ENCODE peak calls at places on chromosomes 6 and 20, in eight cellular contexts. Q, H, U, S, V, C, Z and E are unnamed samples.

GRCh38 chr6:153942361-153942760 is 96.7 kb upstream of the OPRM1 start:
- DNase-seq in Q (no peak), H (no peak), U (no peak), S (no peak), V (no peak), C (no peak), Z (no peak), E (no peak)

GRCh38 chr20:17531537-17532025 is 402 bp upstream of the BFSP1 start:
- DNase-seq in Q (no peak), H (no peak), U (no peak), S (no peak), V (no peak), C (no peak), Z (no peak), E (no peak)

GRCh38 chr6:145699462-145699861 is 35.9 kb downstream of the EPM2A start:
- DNase-seq in Q (no peak), H (no peak), U (no peak), S (no peak), V (no peak), C (no peak), Z (no peak), E (no peak)

GRCh38 chr6:97626586-97627441 is 343.8 kb upstream of the MMS22L start:
- DNase-seq in Q (no peak), H (no peak), U (no peak), S (no peak), V (no peak), C (peak; percentile 11), Z (no peak), E (no peak)

GRCh38 chr6:36821581-36822335 is 17.5 kb downstream of the CPNE5 start:
- DNase-seq in Q (no peak), H (no peak), U (no peak), S (no peak), V (no peak), C (no peak), Z (no peak), E (no peak)

GRCh38 chr6:16651871-16652270 is 109.4 kb downstream of the ATXN1 start:
- DNase-seq in Q (peak; percentile 19), H (no peak), U (no peak), S (no peak), V (no peak), C (no peak), Z (no peak), E (no peak)

GRCh38 chr20:22462975-22463914 is 121.1 kb downstream of the FOXA2 start:
- DNase-seq in Q (no peak), H (no peak), U (peak; percentile 54), S (no peak), V (no peak), C (peak; percentile 28), Z (no peak), E (no peak)

GRCh38 chr20:49801882-49802281 is 10.7 kb upstream of the SLC9A8 start:
- DNase-seq in Q (no peak), H (no peak), U (no peak), S (no peak), V (no peak), C (no peak), Z (no peak), E (no peak)

GRCh38 chr6:129493396-129493902 is 216.5 kb downstream of the ARHGAP18 start:
- DNase-seq in Q (no peak), H (no peak), U (no peak), S (no peak), V (no peak), C (no peak), Z (no peak), E (no peak)

GRCh38 chr20:34311118-34312023 is 8.2 kb upstream of the AHCY start:
- DNase-seq in Q (no peak), H (peak; percentile 82), U (peak; percentile 98), S (peak; percentile 70), V (no peak), C (peak; percentile 79), Z (no peak), E (peak; percentile 94)

GRCh38 chr20:49308875-49309274 is 31.0 kb upstream of the ZNFX1 start:
- DNase-seq in Q (no peak), H (no peak), U (no peak), S (no peak), V (no peak), C (no peak), Z (no peak), E (no peak)

GRCh38 chr6:107046316-107046715 is 18.3 kb downstream of the MTRES1 start:
- DNase-seq in Q (no peak), H (no peak), U (no peak), S (no peak), V (no peak), C (no peak), Z (no peak), E (no peak)

GRCh38 chr6:154539593-154540269 is 29.2 kb upstream of the CNKSR3 start:
- DNase-seq in Q (no peak), H (no peak), U (no peak), S (no peak), V (no peak), C (no peak), Z (no peak), E (no peak)

GRCh38 chr20:20019123-20019522 is 2.0 kb downstream of the NAA20 start:
- DNase-seq in Q (no peak), H (no peak), U (no peak), S (no peak), V (no peak), C (no peak), Z (no peak), E (no peak)

GRCh38 chr20:42435230-42435629 is 754.5 kb downstream of the PTPRT start:
- DNase-seq in Q (no peak), H (no peak), U (no peak), S (no peak), V (no peak), C (no peak), Z (no peak), E (no peak)

GRCh38 chr6:22512716-22513452 is 56.5 kb upstream of the HDGFL1 start:
- DNase-seq in Q (no peak), H (no peak), U (no peak), S (no peak), V (no peak), C (no peak), Z (no peak), E (no peak)

GRCh38 chr6:7390218-7390878 is 740 bp downstream of the RIOK1 start:
- DNase-seq in Q (no peak), H (no peak), U (no peak), S (no peak), V (peak; percentile 67), C (no peak), Z (no peak), E (no peak)

GRCh38 chr6:37481793-37482192 is 17.9 kb downstream of the CCDC167 start:
- DNase-seq in Q (no peak), H (no peak), U (peak; percentile 28), S (no peak), V (no peak), C (no peak), Z (no peak), E (peak; percentile 37)

GRCh38 chr20:346640-347316 is at the start of gene NRSN2:
- DNase-seq in Q (peak; percentile 47), H (peak; percentile 65), U (no peak), S (peak; percentile 93), V (no peak), C (peak; percentile 79), Z (peak; percentile 69), E (peak; percentile 86)

GRCh38 chr6:81769834-81770233 is 17.4 kb upstream of the TENT5A start:
- DNase-seq in Q (no peak), H (no peak), U (no peak), S (no peak), V (no peak), C (peak; percentile 49), Z (no peak), E (no peak)

GRCh38 chr20:34065260-34065659 is 46.8 kb downstream of the EIF2S2 start:
- DNase-seq in Q (no peak), H (no peak), U (no peak), S (no peak), V (no peak), C (no peak), Z (no peak), E (no peak)

GRCh38 chr20:4138056-4138455 is 122.7 kb upstream of the RNF24 start:
- DNase-seq in Q (no peak), H (no peak), U (no peak), S (no peak), V (no peak), C (no peak), Z (no peak), E (no peak)

DNA sequence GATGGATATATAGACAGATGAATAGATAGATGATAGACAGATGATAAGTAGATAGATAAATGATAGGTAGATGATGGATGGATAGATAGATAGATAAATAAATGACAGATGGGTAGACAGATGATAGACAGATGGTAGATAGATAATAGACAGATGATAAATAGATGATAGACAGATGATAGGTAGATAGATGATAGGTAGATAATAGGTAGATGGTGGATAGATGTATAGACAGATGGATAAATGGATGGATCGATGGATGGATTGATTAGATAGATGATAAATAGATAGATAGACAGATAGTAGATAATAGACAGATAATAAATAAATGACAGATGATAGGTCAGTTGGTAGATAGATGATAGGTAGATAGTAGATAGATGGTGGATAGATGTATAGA is 212.7 kb downstream of the NFATC2 start:
- DNase-seq in Q (no peak), H (no peak), U (no peak), S (no peak), V (no peak), C (no peak), Z (no peak), E (no peak)
- H3K4me3 ChIP-seq in Q (no peak overlapping the region), H (no peak overlapping the region), U (no peak overlapping the region), S (no peak overlapping the region), V (no peak overlapping the region), C (no peak overlapping the region), Z (no peak overlapping the region), E (no peak overlapping the region)

DNA sequence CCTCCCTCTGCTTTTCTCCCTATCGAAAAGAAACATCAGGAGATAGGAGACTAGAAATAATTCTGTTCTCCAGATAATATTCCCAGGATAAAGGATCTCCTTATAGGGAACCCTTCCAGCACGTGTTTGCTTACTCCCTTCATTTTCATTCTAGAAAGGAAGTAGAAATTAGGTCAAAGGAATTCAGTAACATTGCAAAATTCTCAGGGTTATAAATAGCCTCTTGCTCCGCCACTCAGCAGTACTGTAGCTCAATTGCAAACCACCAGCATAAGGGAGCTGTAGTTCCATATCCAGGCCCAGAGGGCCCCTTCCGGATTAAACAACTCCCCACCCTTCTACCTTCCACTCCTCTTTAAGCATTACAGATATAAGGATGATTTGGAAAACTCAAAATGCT is 6.2 kb downstream of the ELMO2 start:
- DNase-seq in Q (no peak), H (no peak), U (no peak), S (no peak), V (no peak), C (no peak), Z (no peak), E (peak; percentile 5)
- H3K4me1 ChIP-seq in Q (peaks cover 48% of the 10 kb centered on the region), H (peaks cover 57% of the 10 kb centered on the region), U (no peaks in the 10 kb centered on the region), S (peaks cover 77% of the 10 kb centered on the region), V (peaks cover 64% of the 10 kb centered on the region), C (peaks cover 25% of the 10 kb centered on the region), Z (peaks cover 91% of the 10 kb centered on the region), E (peaks cover 25% of the 10 kb centered on the region)

GRCh38 chr6:124962617-124963415 is 579 bp downstream of the RNF217 start:
- DNase-seq in Q (peak; percentile 41), H (peak; percentile 56), U (peak; percentile 73), S (peak; percentile 89), V (no peak), C (peak; percentile 63), Z (peak; percentile 45), E (peak; percentile 88)
- TF ChIP-seq CTCF in Q (no peak), H (no peak), U (no peak), S (no peak), V (no peak), C (peak; percentile 27), Z (peak; percentile 24), E (peak; percentile 34)

GRCh38 chr6:2396292-2396691 is 150.9 kb upstream of the GMDS start:
- DNase-seq in Q (no peak), H (no peak), U (no peak), S (no peak), V (no peak), C (peak; percentile 28), Z (no peak), E (no peak)

GRCh38 chr6:2396856-2397640 is 151.6 kb upstream of the GMDS start:
- DNase-seq in Q (no peak), H (no peak), U (no peak), S (no peak), V (no peak), C (no peak), Z (peak; percentile 46), E (no peak)
- H3K4me3 ChIP-seq in Q (no peak overlapping the region), H (no peak overlapping the region), U (no peak overlapping the region), S (no peak overlapping the region), V (no peak overlapping the region), C (no peak overlapping the region), Z (no peak overlapping the region), E (no peak overlapping the region)